ENCODE peak calls at places on chromosomes 7 and 10, in eight cellular contexts. H is right lobe of liver, B is Calu3, A is ovary, Q is GM13976, T is neural progenitor cell, U is AG04449, M is neural crest cell. X is an unnamed sample.
A peak's percentile ranks its signal among the peaks of the same experiment; 100 is the strongest.

GRCh38 chr7:151571471-151571870 is 51.8 kb upstream of the RHEB start:
- DNase-seq in H (no peak), B (no peak), A (no peak), Q (no peak), T (no peak), U (no peak), M (no peak), X (no peak)

GRCh38 chr7:120229094-120229493 is 43.9 kb upstream of the KCND2 start:
- DNase-seq in H (no peak), B (no peak), A (no peak), Q (no peak), T (no peak), U (no peak), M (no peak), X (no peak)

GRCh38 chr10:109914966-109915365 is 8.3 kb downstream of the XPNPEP1 start:
- DNase-seq in H (no peak), B (peak; percentile 27), A (no peak), Q (no peak), T (no peak), U (peak; percentile 70), M (no peak), X (no peak)

GRCh38 chr10:95275726-95276366 is 15.0 kb downstream of the PDLIM1 start:
- DNase-seq in H (no peak), B (no peak), A (no peak), Q (no peak), T (no peak), U (no peak), M (no peak), X (no peak)

GRCh38 chr7:141956084-141956483 is 9.3 kb upstream of the CLEC5A start:
- DNase-seq in H (no peak), B (no peak), A (no peak), Q (no peak), T (no peak), U (no peak), M (no peak), X (no peak)

GRCh38 chr10:107616463-107617131 is 452.1 kb upstream of the SORCS1 start:
- DNase-seq in H (no peak), B (no peak), A (no peak), Q (no peak), T (no peak), U (peak; percentile 63), M (no peak), X (no peak)

GRCh38 chr7:100895956-100896742 is 461 bp upstream of the ACHE start:
- DNase-seq in H (peak; percentile 76), B (peak; percentile 37), A (peak; percentile 45), Q (peak; percentile 68), T (peak; percentile 70), U (no peak), M (peak; percentile 46), X (no peak)

GRCh38 chr10:6033954-6034353 is 28.2 kb downstream of the IL2RA start:
- DNase-seq in H (no peak), B (no peak), A (no peak), Q (no peak), T (no peak), U (no peak), M (no peak), X (no peak)

GRCh38 chr10:85927952-85928677 is 438.5 kb downstream of the GRID1 start:
- DNase-seq in H (no peak), B (no peak), A (no peak), Q (no peak), T (no peak), U (no peak), M (no peak), X (no peak)

GRCh38 chr7:234041-234711 is 41.8 kb downstream of the FAM20C start:
- DNase-seq in H (no peak), B (no peak), A (no peak), Q (no peak), T (no peak), U (no peak), M (no peak), X (no peak)

GRCh38 chr7:64373017-64373416 is 59.3 kb downstream of the ZNF736 start:
- DNase-seq in H (no peak), B (no peak), A (no peak), Q (no peak), T (no peak), U (no peak), M (no peak), X (no peak)

GRCh38 chr7:141291541-141291940 is 217.7 kb downstream of the TMEM178B start:
- DNase-seq in H (no peak), B (no peak), A (no peak), Q (no peak), T (no peak), U (no peak), M (no peak), X (no peak)

GRCh38 chr7:142355328-142355727 is 97.5 kb upstream of the PRSS58 start:
- DNase-seq in H (no peak), B (no peak), A (no peak), Q (no peak), T (no peak), U (peak; percentile 19), M (no peak), X (no peak)

GRCh38 chr10:26486985-26487850 is 49.1 kb downstream of the APBB1IP start:
- DNase-seq in H (peak; percentile 64), B (peak; percentile 52), A (no peak), Q (peak; percentile 54), T (no peak), U (peak; percentile 12), M (no peak), X (no peak)

GRCh38 chr7:97731736-97732370 is at the start of gene TAC1:
- DNase-seq in H (no peak), B (no peak), A (no peak), Q (no peak), T (peak; percentile 79), U (no peak), M (peak; percentile 20), X (peak; percentile 41)

GRCh38 chr7:27157717-27158431 is 1.4 kb upstream of the HOXA7 start:
- DNase-seq in H (no peak), B (no peak), A (no peak), Q (no peak), T (no peak), U (no peak), M (no peak), X (no peak)

GRCh38 chr10:129742742-129743550 is 221.1 kb downstream of the EBF3 start:
- DNase-seq in H (peak; percentile 32), B (no peak), A (no peak), Q (no peak), T (no peak), U (no peak), M (no peak), X (no peak)

GRCh38 chr10:127293640-127294039 is 97.2 kb upstream of the INSYN2A start:
- DNase-seq in H (no peak), B (no peak), A (no peak), Q (no peak), T (no peak), U (no peak), M (no peak), X (no peak)

GRCh38 chr10:13346912-13347234 is 1.2 kb downstream of the SEPHS1 start:
- DNase-seq in H (no peak), B (no peak), A (no peak), Q (no peak), T (peak; percentile 44), U (no peak), M (no peak), X (no peak)

GRCh38 chr10:12566161-12567115 is 217.1 kb downstream of the CAMK1D start:
- DNase-seq in H (no peak), B (no peak), A (no peak), Q (no peak), T (no peak), U (no peak), M (no peak), X (no peak)

GRCh38 chr7:98107313-98107691 is 640 bp downstream of the LMTK2 start:
- DNase-seq in H (no peak), B (peak; percentile 12), A (no peak), Q (no peak), T (peak; percentile 57), U (no peak), M (no peak), X (no peak)

GRCh38 chr7:77800158-77800557 is 1.6 kb downstream of the PHTF2 start:
- DNase-seq in H (no peak), B (no peak), A (no peak), Q (peak; percentile 38), T (no peak), U (no peak), M (no peak), X (no peak)

GRCh38 chr7:137547477-137547876 is 203.9 kb upstream of the PTN start:
- DNase-seq in H (no peak), B (no peak), A (no peak), Q (no peak), T (no peak), U (no peak), M (no peak), X (no peak)

GRCh38 chr7:47379629-47380324 is 202.1 kb downstream of the TNS3 start:
- DNase-seq in H (no peak), B (peak; percentile 77), A (peak; percentile 60), Q (no peak), T (peak; percentile 47), U (no peak), M (peak; percentile 42), X (peak; percentile 77)
- TF ChIP-seq CTCF in H (no peak), B (no peak), A (no peak), Q (no peak), T (no peak), U (no peak), M (no peak), X (no peak)

DNA sequence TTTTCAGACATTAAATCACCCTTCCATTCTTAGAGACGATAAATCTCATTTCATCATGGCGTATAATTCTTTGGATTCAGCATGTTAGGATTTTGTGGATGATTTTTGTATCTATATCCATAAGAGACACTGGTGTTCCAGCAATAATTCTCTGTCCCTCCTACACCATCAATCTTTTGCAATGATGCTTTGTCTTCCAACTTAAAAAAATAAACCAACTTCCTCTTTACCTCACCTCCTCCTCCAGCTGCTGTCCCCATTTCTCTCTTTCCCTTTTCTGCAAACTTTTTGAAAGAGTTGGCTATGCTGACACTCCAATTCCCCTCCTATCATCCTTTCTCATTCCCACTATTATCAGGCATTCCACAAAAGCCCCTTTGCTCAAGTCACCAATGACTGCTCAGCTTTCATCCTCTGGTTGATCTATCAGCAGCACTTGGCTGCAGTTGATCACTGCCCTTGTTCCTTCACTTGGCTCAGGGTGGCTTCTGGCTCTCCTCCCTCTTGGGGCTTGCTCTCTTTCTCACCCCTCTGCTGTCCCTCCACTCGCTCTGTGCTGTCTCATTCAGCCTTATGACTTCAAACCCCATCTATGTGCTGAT is 130.0 kb downstream of the ARHGAP22 start:
- DNase-seq in H (no peak), B (no peak), A (no peak), Q (no peak), T (no peak), U (no peak), M (no peak), X (no peak)
- TF ChIP-seq CTCF in H (no peak), B (no peak), A (no peak), Q (no peak), T (no peak), U (no peak), M (no peak), X (no peak)

GRCh38 chr10:80168679-80169380 is 36.3 kb downstream of the PLAC9 start:
- DNase-seq in H (no peak), B (peak; percentile 60), A (no peak), Q (peak; percentile 78), T (peak; percentile 29), U (no peak), M (no peak), X (no peak)
- TF ChIP-seq CTCF in H (peak; percentile 34), B (peak; percentile 46), A (no peak), Q (peak; percentile 34), T (peak; percentile 38), U (no peak), M (peak; percentile 27), X (peak; percentile 20)

GRCh38 chr7:92404170-92404614 is 43.1 kb upstream of the GATAD1 start:
- DNase-seq in H (no peak), B (no peak), A (no peak), Q (no peak), T (peak; percentile 43), U (no peak), M (no peak), X (no peak)
- TF ChIP-seq CTCF in H (no peak), B (no peak), A (no peak), Q (no peak), T (peak; percentile 36), U (no peak), M (no peak), X (no peak)